ENCODE peak calls at places on chromosomes 1 and 21, in eight cellular contexts. X is stimulated activated CD8-positive, alpha-beta memory T cell treated with anti-CD3 and anti-CD28 coated beads, Interleukin-15, amount 100 ng/mL, for 1 hour; T is GF-D8; A is tibial artery; N is GM03348; O is islet precursor cell; C is midbrain; W is amniotic stem cell. U is an unnamed sample.

GRCh38 chr1:185241127-185241526 is 75.9 kb downstream of the IVNS1ABP start:
- DNase-seq in X (no peak), T (no peak), A (no peak), N (no peak), O (no peak), C (no peak), W (no peak), U (no peak)

GRCh38 chr1:115041654-115042053 is 12.0 kb downstream of the TSHB start:
- DNase-seq in X (no peak), T (no peak), A (no peak), N (peak), O (no peak), C (no peak), W (no peak), U (peak)

GRCh38 chr1:218664385-218665170 is 319.4 kb downstream of the TGFB2 start:
- DNase-seq in X (no peak), T (no peak), A (no peak), N (no peak), O (no peak), C (no peak), W (no peak), U (no peak)

GRCh38 chr1:8456306-8456912 is 138.5 kb downstream of the SLC45A1 start:
- DNase-seq in X (no peak), T (no peak), A (no peak), N (peak), O (no peak), C (no peak), W (peak), U (no peak)

GRCh38 chr1:243890576-243890975 is 40.5 kb upstream of the AKT3 start:
- DNase-seq in X (no peak), T (no peak), A (no peak), N (peak), O (peak), C (no peak), W (no peak), U (no peak)

GRCh38 chr21:38741976-38742309 is 63.8 kb upstream of the ETS2 start:
- DNase-seq in X (no peak), T (no peak), A (no peak), N (no peak), O (no peak), C (no peak), W (no peak), U (no peak)

GRCh38 chr1:173126421-173126820 is 75.7 kb upstream of the TNFSF18 start:
- DNase-seq in X (no peak), T (no peak), A (no peak), N (no peak), O (no peak), C (no peak), W (no peak), U (no peak)

GRCh38 chr1:151371744-151372410 is 628 bp downstream of the SELENBP1 start:
- DNase-seq in X (no peak), T (no peak), A (peak), N (peak), O (no peak), C (peak), W (no peak), U (peak)

GRCh38 chr1:63831409-63831808 is 57.6 kb downstream of the ROR1 start:
- DNase-seq in X (no peak), T (no peak), A (no peak), N (no peak), O (no peak), C (no peak), W (no peak), U (no peak)

GRCh38 chr1:205301220-205301821 is 20.2 kb downstream of the NUAK2 start:
- DNase-seq in X (no peak), T (no peak), A (no peak), N (peak), O (peak), C (no peak), W (peak), U (peak)

GRCh38 chr1:22212400-22213233 is 69.7 kb upstream of the WNT4 start:
- DNase-seq in X (no peak), T (no peak), A (no peak), N (no peak), O (peak), C (no peak), W (no peak), U (peak)

GRCh38 chr1:65084068-65084467 is 63.9 kb upstream of the AK4 start:
- DNase-seq in X (no peak), T (no peak), A (no peak), N (no peak), O (no peak), C (no peak), W (no peak), U (no peak)

GRCh38 chr1:203036135-203036534 is 9.8 kb downstream of the PPFIA4 start:
- DNase-seq in X (no peak), T (no peak), A (no peak), N (no peak), O (no peak), C (no peak), W (no peak), U (no peak)

GRCh38 chr1:54800899-54801759 is at the start of gene TTC22:
- DNase-seq in X (peak), T (no peak), A (peak), N (peak), O (peak), C (no peak), W (no peak), U (no peak)

GRCh38 chr1:33349081-33349759 is 28.3 kb upstream of the A3GALT2 start:
- DNase-seq in X (no peak), T (no peak), A (peak), N (peak), O (no peak), C (peak), W (no peak), U (peak)

GRCh38 chr1:48043524-48043923 is 46.3 kb upstream of the TRABD2B start:
- DNase-seq in X (no peak), T (no peak), A (no peak), N (no peak), O (no peak), C (no peak), W (no peak), U (peak)

GRCh38 chr1:119327066-119327435 is 41.5 kb upstream of the HAO2 start:
- DNase-seq in X (no peak), T (no peak), A (no peak), N (no peak), O (no peak), C (no peak), W (no peak), U (no peak)

GRCh38 chr1:84750110-84750509 is 59.8 kb upstream of the SSX2IP start:
- DNase-seq in X (no peak), T (no peak), A (no peak), N (no peak), O (no peak), C (no peak), W (no peak), U (no peak)

GRCh38 chr1:43835141-43836021 is 98.2 kb upstream of the ARTN start:
- DNase-seq in X (no peak), T (peak), A (peak), N (peak), O (peak), C (no peak), W (peak), U (no peak)

GRCh38 chr21:31872452-31873274 is at the start of gene HUNK:
- DNase-seq in X (no peak), T (no peak), A (no peak), N (peak), O (peak), C (peak), W (peak), U (peak)

GRCh38 chr21:42524341-42525227 is 10.9 kb downstream of the SLC37A1 start:
- DNase-seq in X (no peak), T (no peak), A (peak), N (no peak), O (no peak), C (no peak), W (no peak), U (peak)

GRCh38 chr1:174902531-174903099 is 97.1 kb upstream of the CACYBP start:
- DNase-seq in X (no peak), T (no peak), A (no peak), N (no peak), O (no peak), C (no peak), W (no peak), U (no peak)

GRCh38 chr1:47906466-47907191 is 90.6 kb downstream of the TRABD2B start:
- DNase-seq in X (no peak), T (no peak), A (no peak), N (no peak), O (no peak), C (no peak), W (no peak), U (no peak)

GRCh38 chr1:10901894-10902805 is 105.7 kb upstream of the CASZ1 start:
- DNase-seq in X (no peak), T (no peak), A (no peak), N (no peak), O (peak), C (no peak), W (no peak), U (no peak)

GRCh38 chr1:244887281-244887680 is 22.9 kb upstream of the HNRNPU start:
- DNase-seq in X (no peak), T (no peak), A (no peak), N (no peak), O (peak), C (no peak), W (no peak), U (no peak)

GRCh38 chr1:111961773-111962565 is 27.5 kb downstream of the KCND3 start:
- DNase-seq in X (no peak), T (no peak), A (no peak), N (no peak), O (no peak), C (peak), W (no peak), U (peak)

GRCh38 chr1:54581621-54582035 is 33.6 kb downstream of the ACOT11 start:
- DNase-seq in X (no peak), T (no peak), A (peak), N (peak), O (no peak), C (peak), W (peak), U (peak)

GRCh38 chr1:204725821-204726448 is 40.4 kb upstream of the LRRN2 start:
- DNase-seq in X (no peak), T (no peak), A (no peak), N (no peak), O (no peak), C (no peak), W (no peak), U (no peak)

GRCh38 chr1:205319081-205320018 is 2.2 kb downstream of the NUAK2 start:
- DNase-seq in X (no peak), T (peak), A (peak), N (peak), O (no peak), C (no peak), W (peak), U (peak)

GRCh38 chr1:15371610-15372539 is 37.8 kb upstream of the EFHD2 start:
- DNase-seq in X (no peak), T (no peak), A (no peak), N (no peak), O (no peak), C (no peak), W (no peak), U (no peak)

GRCh38 chr1:209756608-209757445 is 974 bp downstream of the TRAF3IP3 start:
- DNase-seq in X (no peak), T (peak), A (no peak), N (no peak), O (no peak), C (peak), W (no peak), U (no peak)

GRCh38 chr1:101284021-101284420 is 47.2 kb downstream of the S1PR1 start:
- DNase-seq in X (no peak), T (no peak), A (no peak), N (no peak), O (no peak), C (no peak), W (no peak), U (no peak)

GRCh38 chr1:47592296-47592975 is 154.6 kb downstream of the FOXD2 start:
- DNase-seq in X (no peak), T (no peak), A (no peak), N (no peak), O (peak), C (no peak), W (no peak), U (peak)

GRCh38 chr1:7956218-7957032 is 5.1 kb upstream of the PARK7 start:
- DNase-seq in X (no peak), T (no peak), A (no peak), N (peak), O (peak), C (no peak), W (no peak), U (no peak)

GRCh38 chr21:32426592-32427051 is 14.1 kb downstream of the EVA1C start:
- DNase-seq in X (no peak), T (no peak), A (no peak), N (peak), O (no peak), C (peak), W (no peak), U (no peak)

GRCh38 chr1:201348211-201348566 is 29.3 kb downstream of the TNNT2 start:
- DNase-seq in X (no peak), T (no peak), A (no peak), N (peak), O (peak), C (no peak), W (no peak), U (peak)

GRCh38 chr21:46054031-46054430 is 43.9 kb upstream of the COL6A2 start:
- DNase-seq in X (no peak), T (no peak), A (no peak), N (no peak), O (peak), C (no peak), W (no peak), U (no peak)